ENCODE peak calls at places on chromosomes 3 and 15, in nine cellular contexts. Z, O, G, H, D, V, X, Y and Q are unnamed samples.

GRCh38 chr3:176159796-176160195 is 1037.5 kb downstream of the TBL1XR1 start:
- DNase-seq in Z (no peak), O (no peak), G (no peak), H (peak), D (no peak), V (no peak), X (no peak), Y (no peak), Q (peak)

GRCh38 chr3:153162513-153163348 is 705 bp downstream of the RAP2B start:
- DNase-seq in Z (peak), O (peak), G (peak), H (peak), D (peak), V (no peak), X (no peak), Y (peak), Q (peak)

GRCh38 chr15:80815076-80815475 is 35.9 kb downstream of the CEMIP start:
- DNase-seq in Z (no peak), O (no peak), G (no peak), H (no peak), D (no peak), V (no peak), X (no peak), Y (no peak), Q (no peak)

GRCh38 chr3:52136513-52136912 is 17.7 kb downstream of the POC1A start:
- DNase-seq in Z (peak), O (peak), G (no peak), H (peak), D (no peak), V (no peak), X (peak), Y (no peak), Q (no peak)

GRCh38 chr15:81323944-81324881 is at the start of gene STARD5:
- DNase-seq in Z (peak), O (peak), G (peak), H (peak), D (peak), V (peak), X (peak), Y (peak), Q (peak)

GRCh38 chr15:49916998-49917397 is 202.0 kb downstream of the ATP8B4 start:
- DNase-seq in Z (no peak), O (no peak), G (no peak), H (no peak), D (no peak), V (no peak), X (no peak), Y (no peak), Q (no peak)

GRCh38 chr15:31439328-31439727 is 112.7 kb downstream of the KLF13 start:
- DNase-seq in Z (peak), O (no peak), G (no peak), H (no peak), D (no peak), V (no peak), X (no peak), Y (no peak), Q (no peak)

GRCh38 chr3:193552911-193553310 is 1.8 kb downstream of the ATP13A4 start:
- DNase-seq in Z (no peak), O (no peak), G (no peak), H (no peak), D (no peak), V (no peak), X (no peak), Y (no peak), Q (no peak)

GRCh38 chr3:88000853-88001252 is 58.0 kb downstream of the CGGBP1 start:
- DNase-seq in Z (peak), O (no peak), G (peak), H (peak), D (peak), V (no peak), X (no peak), Y (peak), Q (peak)

GRCh38 chr3:12308517-12308916 is 19.6 kb downstream of the PPARG start:
- DNase-seq in Z (peak), O (no peak), G (peak), H (peak), D (peak), V (peak), X (peak), Y (no peak), Q (peak)

GRCh38 chr3:170905862-170906261 is 2.6 kb downstream of the EIF5A2 start:
- DNase-seq in Z (no peak), O (no peak), G (no peak), H (no peak), D (no peak), V (no peak), X (no peak), Y (no peak), Q (no peak)

GRCh38 chr3:173823911-173824460 is 426.4 kb downstream of the NLGN1 start:
- DNase-seq in Z (peak), O (no peak), G (no peak), H (no peak), D (peak), V (no peak), X (no peak), Y (no peak), Q (no peak)

GRCh38 chr15:66228807-66229557 is 24.6 kb downstream of the MEGF11 start:
- DNase-seq in Z (no peak), O (no peak), G (no peak), H (no peak), D (no peak), V (no peak), X (no peak), Y (no peak), Q (no peak)

DNA sequence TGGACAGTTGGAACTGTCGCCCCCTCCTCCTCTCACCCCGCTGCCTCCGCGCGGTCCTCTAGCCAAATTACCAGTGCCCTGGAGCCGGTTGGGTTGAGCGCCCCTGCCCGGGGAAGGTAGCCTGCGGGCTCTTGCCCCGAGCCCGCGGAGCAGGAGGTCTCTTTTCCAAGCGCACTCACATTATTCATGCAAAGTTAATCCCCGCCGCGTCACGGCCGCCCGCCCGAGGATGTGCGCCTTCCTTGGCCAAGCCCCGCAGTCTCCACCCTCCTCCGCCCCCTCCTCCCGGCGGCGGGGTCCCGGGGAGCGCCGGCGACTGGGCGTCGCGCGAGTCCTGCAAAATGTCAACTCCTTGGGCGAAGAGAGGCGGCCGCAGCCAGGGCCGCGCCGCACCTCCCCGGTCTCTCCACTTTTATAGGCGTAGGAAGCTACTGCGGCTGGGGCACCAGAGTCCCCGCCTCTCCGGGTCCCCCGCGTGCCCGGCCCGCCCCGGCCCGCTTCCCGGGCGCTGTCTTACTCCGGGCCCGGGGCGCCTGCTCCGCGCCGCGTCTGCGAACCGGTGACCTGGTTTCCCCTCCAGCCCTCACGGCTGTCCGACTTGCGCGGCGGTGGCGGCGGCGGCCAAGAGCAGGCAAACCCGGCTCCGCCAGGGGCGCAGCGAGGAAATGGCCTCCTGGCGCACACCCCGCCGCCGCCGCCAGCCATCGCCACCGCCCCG is at the start of gene THRB:
- DNase-seq in Z (peak), O (peak), G (peak), H (peak), D (peak), V (no peak), X (no peak), Y (peak), Q (peak)
- TF ChIP-seq CTCF in Z (peak), O (peak), G (peak), H (peak), D (peak), V (no peak), X (peak), Y (peak), Q (peak)

DNA sequence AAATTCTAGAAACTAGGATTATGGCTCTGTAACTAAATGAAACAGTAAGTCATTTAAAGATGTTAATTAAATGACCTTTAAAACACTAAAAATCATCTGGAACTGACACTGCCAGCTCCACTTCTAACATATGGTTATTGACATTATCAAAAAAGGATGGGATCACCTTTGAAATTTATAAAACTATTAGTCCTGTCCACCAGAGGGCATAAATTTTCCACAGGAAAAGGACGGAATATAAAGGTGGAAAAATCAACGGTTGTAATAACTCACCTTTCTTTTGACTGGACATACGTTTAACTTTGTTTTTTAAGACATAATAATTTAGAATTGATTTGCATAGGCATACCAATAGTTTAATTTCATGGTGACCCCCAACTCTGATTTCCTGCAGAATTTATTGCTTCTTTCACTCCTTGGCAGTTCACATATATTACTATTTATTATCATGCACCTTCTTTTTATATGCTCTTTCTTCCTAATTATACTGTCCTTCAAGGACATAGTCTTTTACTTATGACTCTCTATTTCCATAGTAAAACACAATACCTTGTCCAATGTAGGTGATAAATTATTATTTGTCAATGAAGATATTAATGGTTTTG is 345.7 kb downstream of the CADM2 start:
- DNase-seq in Z (no peak), O (no peak), G (peak), H (peak), D (no peak), V (no peak), X (no peak), Y (no peak), Q (no peak)
- TF ChIP-seq CTCF in Z (peak), O (peak), G (peak), H (no peak), D (no peak), V (peak), X (no peak), Y (no peak), Q (peak)

DNA sequence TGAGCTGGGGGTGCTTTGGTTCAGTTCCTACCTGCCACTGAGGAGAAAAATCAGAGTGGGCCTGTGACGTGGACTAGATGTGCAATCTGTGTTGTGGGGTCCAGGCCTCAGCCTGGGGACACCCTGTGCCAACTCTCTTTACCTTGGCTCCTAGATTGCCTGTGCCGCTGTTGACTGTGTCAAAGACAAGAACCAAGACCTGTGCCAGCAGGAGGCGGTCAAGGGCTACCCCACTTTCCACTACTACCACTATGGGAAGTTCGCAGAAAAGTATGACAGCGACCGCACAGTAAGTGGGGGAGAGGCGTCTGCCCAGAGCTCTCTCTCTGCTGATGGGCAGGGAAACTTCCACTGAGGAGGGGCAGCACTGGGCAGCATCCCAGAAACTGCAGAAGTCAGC is 40.6 kb upstream of the SEC22A start:
- DNase-seq in Z (no peak), O (no peak), G (no peak), H (no peak), D (no peak), V (no peak), X (no peak), Y (no peak), Q (no peak)
- TF ChIP-seq CTCF in Z (no peak), O (no peak), G (peak), H (no peak), D (no peak), V (peak), X (no peak), Y (no peak), Q (no peak)

GRCh38 chr3:160945346-160945745 is 159.8 kb downstream of the B3GALNT1 start:
- DNase-seq in Z (no peak), O (no peak), G (no peak), H (no peak), D (no peak), V (no peak), X (no peak), Y (no peak), Q (peak)

DNA sequence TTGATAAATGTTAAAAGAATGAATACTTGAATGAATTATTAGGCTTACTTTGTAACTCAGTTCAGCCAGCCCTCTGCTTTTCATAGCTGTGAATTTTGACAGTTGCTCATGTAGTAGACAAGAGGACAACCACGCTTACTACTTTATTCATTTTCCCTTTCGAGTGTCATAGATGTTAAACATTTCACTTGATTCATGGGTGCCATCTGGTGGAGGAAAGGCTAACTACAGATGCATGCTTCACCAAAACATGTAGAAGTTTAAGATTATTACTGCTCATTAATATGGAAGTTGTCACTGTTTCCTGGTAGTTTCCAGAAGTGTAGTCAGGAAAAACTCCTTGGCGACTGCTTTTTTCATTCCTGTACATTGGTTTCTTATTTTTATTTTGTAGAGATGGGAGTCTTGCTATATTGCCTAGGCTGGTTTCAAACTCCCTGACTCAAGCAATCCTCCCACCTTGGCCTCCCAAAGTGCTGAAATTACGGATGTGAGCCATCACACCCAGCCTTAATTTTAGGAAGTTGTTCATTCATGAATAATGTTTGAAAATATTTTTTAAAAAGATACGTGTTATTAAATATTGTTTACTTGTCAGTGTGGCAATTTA is 163.2 kb downstream of the B3GALNT1 start:
- DNase-seq in Z (peak), O (peak), G (peak), H (peak), D (peak), V (peak), X (peak), Y (peak), Q (peak)
- TF ChIP-seq CTCF in Z (peak), O (peak), G (peak), H (peak), D (peak), V (peak), X (peak), Y (peak), Q (peak)

GRCh38 chr15:69558138-69558409 is 105.5 kb downstream of the RPLP1 start:
- DNase-seq in Z (no peak), O (no peak), G (no peak), H (no peak), D (no peak), V (no peak), X (no peak), Y (no peak), Q (no peak)

GRCh38 chr15:69555080-69555479 is 102.5 kb downstream of the RPLP1 start:
- DNase-seq in Z (no peak), O (no peak), G (no peak), H (no peak), D (no peak), V (no peak), X (no peak), Y (no peak), Q (no peak)

GRCh38 chr15:69559440-69560215 is 107.0 kb downstream of the RPLP1 start:
- DNase-seq in Z (peak), O (no peak), G (no peak), H (no peak), D (peak), V (no peak), X (no peak), Y (no peak), Q (no peak)

GRCh38 chr15:69556344-69556743 is 103.7 kb downstream of the RPLP1 start:
- DNase-seq in Z (no peak), O (no peak), G (no peak), H (no peak), D (no peak), V (no peak), X (no peak), Y (no peak), Q (no peak)

DNA sequence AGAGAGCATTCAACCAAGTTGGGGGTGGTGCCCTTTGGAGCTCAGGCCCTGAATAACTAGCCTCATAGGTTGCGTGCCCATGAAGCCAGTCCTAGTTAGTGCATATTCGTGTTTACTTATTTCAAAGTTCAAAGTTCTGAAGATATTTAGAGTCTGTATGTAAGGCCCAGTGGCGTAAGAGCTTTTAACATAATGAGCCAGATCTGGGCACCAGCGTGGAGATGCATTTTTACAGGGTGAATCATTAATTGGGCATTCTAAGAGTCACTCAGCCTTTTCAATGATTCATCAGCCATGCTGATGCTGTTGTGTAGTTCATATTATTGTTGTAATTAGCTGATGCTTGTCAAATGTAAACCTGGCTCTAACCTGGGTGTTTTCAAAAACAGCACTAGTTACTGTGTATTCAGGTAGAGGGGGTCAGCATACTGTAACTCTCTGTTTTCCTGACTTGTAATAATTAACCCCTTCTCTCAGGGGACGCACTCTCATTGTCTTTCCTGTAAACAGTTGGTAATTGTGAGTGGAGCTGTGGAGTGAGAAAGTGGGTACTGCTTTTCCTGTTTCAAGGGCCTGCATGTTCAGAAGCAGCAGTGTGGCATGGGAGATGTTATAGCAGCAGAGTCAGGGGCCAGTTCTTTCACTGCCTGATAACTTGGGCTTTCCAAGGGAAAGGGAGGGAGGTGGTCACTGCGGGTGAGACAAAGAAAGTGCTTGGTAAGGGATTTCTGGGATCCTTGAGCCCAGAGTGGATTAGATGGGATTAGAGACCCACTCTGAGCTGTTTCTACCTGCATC is 104.9 kb downstream of the RPLP1 start:
- DNase-seq in Z (peak), O (no peak), G (peak), H (peak), D (peak), V (peak), X (peak), Y (no peak), Q (peak)
- TF ChIP-seq CTCF in Z (no peak), O (no peak), G (no peak), H (no peak), D (no peak), V (no peak), X (no peak), Y (no peak), Q (no peak)

GRCh38 chr3:37608061-37608702 is 253.5 kb upstream of the CTDSPL start:
- DNase-seq in Z (peak), O (no peak), G (no peak), H (peak), D (no peak), V (no peak), X (no peak), Y (no peak), Q (no peak)
- TF ChIP-seq CTCF in Z (no peak), O (no peak), G (no peak), H (no peak), D (no peak), V (no peak), X (no peak), Y (no peak), Q (no peak)

DNA sequence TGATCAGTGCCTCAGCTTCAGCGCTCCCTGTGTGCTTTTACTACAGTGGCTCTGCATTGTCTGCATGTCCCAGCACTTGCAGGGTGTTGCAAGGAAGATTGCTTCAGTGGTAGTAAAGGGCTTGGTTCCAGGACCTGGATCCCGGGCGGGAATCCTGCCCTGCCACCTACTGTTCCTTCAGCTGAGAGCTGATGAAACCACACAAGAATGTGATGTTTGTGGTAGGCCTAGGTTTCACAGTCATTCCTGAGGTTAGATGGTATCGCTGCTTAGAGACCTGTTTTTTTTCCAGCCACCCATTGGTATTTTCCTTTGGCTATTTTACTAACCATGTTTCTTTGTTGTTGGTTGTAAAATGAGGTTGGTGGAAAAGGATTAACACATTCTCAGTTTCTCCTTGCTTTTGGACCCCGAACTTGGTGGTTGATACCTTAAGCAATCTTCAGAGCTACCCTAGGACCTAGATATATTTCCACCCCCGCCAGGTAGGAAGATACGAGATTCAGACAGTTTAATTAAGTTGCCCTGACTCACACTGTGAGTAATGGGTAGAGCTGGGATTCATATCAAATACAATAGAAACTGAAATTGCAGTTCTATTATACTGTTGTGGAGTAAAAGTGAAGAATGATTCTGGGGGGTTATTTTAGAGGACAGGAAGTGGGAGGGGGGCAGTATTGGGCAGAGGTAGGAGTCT is 11.4 kb downstream of the GPR87 start:
- DNase-seq in Z (peak), O (peak), G (peak), H (peak), D (peak), V (peak), X (peak), Y (no peak), Q (peak)
- TF ChIP-seq CTCF in Z (peak), O (no peak), G (peak), H (no peak), D (peak), V (peak), X (no peak), Y (no peak), Q (no peak)

GRCh38 chr3:42032693-42033349 is 58.3 kb upstream of the TRAK1 start:
- DNase-seq in Z (peak), O (peak), G (peak), H (peak), D (peak), V (peak), X (peak), Y (peak), Q (no peak)

GRCh38 chr3:42028474-42028873 is 62.7 kb upstream of the TRAK1 start:
- DNase-seq in Z (no peak), O (no peak), G (no peak), H (no peak), D (no peak), V (no peak), X (no peak), Y (no peak), Q (no peak)

GRCh38 chr3:42033741-42034140 is 57.4 kb upstream of the TRAK1 start:
- DNase-seq in Z (peak), O (no peak), G (no peak), H (peak), D (peak), V (no peak), X (no peak), Y (no peak), Q (no peak)

GRCh38 chr3:42035007-42035406 is 56.1 kb upstream of the TRAK1 start:
- DNase-seq in Z (no peak), O (no peak), G (no peak), H (no peak), D (no peak), V (no peak), X (no peak), Y (no peak), Q (no peak)

GRCh38 chr3:42031808-42032475 is 59.2 kb upstream of the TRAK1 start:
- DNase-seq in Z (no peak), O (no peak), G (peak), H (peak), D (peak), V (no peak), X (no peak), Y (peak), Q (no peak)
- TF ChIP-seq CTCF in Z (no peak), O (no peak), G (no peak), H (no peak), D (no peak), V (no peak), X (no peak), Y (no peak), Q (no peak)

GRCh38 chr15:64162869-64163661 is at the start of gene PPIB:
- DNase-seq in Z (peak), O (peak), G (peak), H (peak), D (peak), V (peak), X (peak), Y (peak), Q (peak)
- TF ChIP-seq CTCF in Z (peak), O (peak), G (peak), H (peak), D (peak), V (peak), X (peak), Y (peak), Q (peak)